ENCODE peak calls at places on chromosome 17, in five cellular contexts. R, P, B, N and T are unnamed samples.

GRCh38 chr17:81031571-81032550 is 3.1 kb upstream of the BAIAP2 start:
- DNase-seq in R (no peak), N (no peak), P (no peak), B (no peak), T (no peak)

GRCh38 chr17:13508916-13509315 is 92.8 kb downstream of the HS3ST3A1 start:
- DNase-seq in N (no peak), P (no peak), B (no peak), R (peak), T (peak)

GRCh38 chr17:5545051-5545987 is 39.0 kb downstream of the NLRP1 start:
- DNase-seq in R (no peak), N (no peak), P (no peak), B (no peak), T (no peak)

GRCh38 chr17:41547921-41548843 is 20.1 kb upstream of the KRT19 start:
- DNase-seq in B (peak), P (peak), N (peak), R (peak), T (peak)

GRCh38 chr17:81067331-81067730 is 32.4 kb downstream of the BAIAP2 start:
- DNase-seq in P (no peak), R (peak), N (no peak), B (no peak), T (peak)

GRCh38 chr17:77125432-77125901 is 15.3 kb upstream of the SEC14L1 start:
- DNase-seq in R (peak), N (no peak), B (no peak), P (no peak), T (peak)

GRCh38 chr17:75627094-75627493 is 6.1 kb upstream of the SMIM5 start:
- DNase-seq in P (no peak), B (no peak), R (no peak), N (no peak), T (no peak)

GRCh38 chr17:74770498-74771318 is 5.4 kb downstream of the NAT9 start:
- DNase-seq in B (peak), R (peak), N (no peak), P (no peak), T (peak)

GRCh38 chr17:29584452-29585079 is 4.9 kb downstream of the GIT1 start:
- DNase-seq in R (no peak), N (no peak), B (no peak), P (no peak), T (no peak)

GRCh38 chr17:15377608-15378007 is 36.2 kb upstream of the TEKT3 start:
- DNase-seq in P (no peak), R (peak), N (no peak), B (peak), T (peak)
- H3K4me3 ChIP-seq in P (no peak), R (no peak), N (no peak), B (no peak), T (no peak)

GRCh38 chr17:43812396-43813265 is 20.3 kb downstream of the MPP3 start:
- DNase-seq in B (no peak), P (no peak), R (no peak), N (no peak), T (no peak)

GRCh38 chr17:43816336-43817320 is 16.3 kb downstream of the MPP3 start:
- DNase-seq in N (no peak), P (no peak), B (no peak), R (no peak), T (no peak)

GRCh38 chr17:43814026-43814425 is 18.9 kb downstream of the MPP3 start:
- DNase-seq in R (no peak), P (no peak), N (no peak), B (no peak), T (no peak)

GRCh38 chr17:43813386-43813785 is 19.6 kb downstream of the MPP3 start:
- DNase-seq in R (no peak), B (no peak), P (no peak), N (no peak), T (no peak)

GRCh38 chr17:43814714-43815113 is 18.2 kb downstream of the MPP3 start:
- DNase-seq in N (no peak), R (peak), B (no peak), P (no peak), T (peak)
- TF ChIP-seq CTCF in N (no peak), R (no peak), B (no peak), P (no peak), T (no peak)

DNA sequence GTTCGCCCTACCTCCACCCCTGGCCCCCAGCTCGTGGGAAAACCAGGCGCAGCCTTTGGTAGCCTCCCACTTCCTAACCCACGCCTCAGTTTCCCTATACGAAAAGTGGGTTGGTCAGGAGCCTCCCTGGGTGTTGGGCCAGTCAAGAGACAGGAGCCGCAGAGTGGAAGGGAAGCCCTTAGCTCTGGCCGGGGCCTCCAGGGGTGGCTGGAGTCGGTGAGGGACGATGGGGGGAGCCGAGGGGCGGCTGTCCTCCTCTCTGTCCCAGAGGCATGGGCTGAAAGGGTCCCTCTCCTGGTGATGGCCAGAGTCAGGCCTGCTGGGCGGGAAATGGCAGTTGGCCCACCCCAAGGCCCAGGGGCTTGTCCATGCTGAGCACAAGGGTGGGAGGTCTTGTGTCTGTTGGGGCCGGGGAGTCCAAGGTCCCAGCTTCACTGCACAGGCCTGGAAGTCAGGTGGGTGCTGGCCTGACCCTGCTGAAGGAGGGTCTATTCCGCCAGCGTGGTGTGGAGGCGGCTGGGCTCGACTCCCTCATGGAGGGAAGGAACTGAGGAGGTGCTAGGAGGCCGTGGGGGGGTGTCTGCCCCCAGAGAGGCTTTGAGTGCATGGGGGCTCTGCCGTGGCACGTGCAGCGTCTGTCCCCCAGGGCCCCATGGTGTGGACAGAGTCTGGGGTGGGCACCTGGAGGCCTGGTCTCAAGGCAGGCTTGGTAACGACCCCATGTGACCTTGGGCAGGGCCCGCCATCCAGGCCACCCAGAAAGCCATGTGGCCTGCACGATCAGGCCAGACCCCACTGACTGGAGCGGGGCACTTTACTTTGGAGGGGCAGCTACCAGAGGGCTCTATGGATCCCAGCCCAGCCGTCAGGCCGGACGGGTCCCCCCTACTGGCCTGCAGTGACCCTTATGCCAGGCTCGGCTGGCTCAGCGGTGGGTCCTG is 1.1 kb downstream of the SLC16A3 start:
- DNase-seq in R (peak), B (no peak), P (no peak), N (no peak), T (no peak)
- H3K4me3 ChIP-seq in R (peak), B (no peak), P (peak), N (no peak), T (peak)

GRCh38 chr17:64054304-64054703 is 33.9 kb upstream of the ICAM2 start:
- DNase-seq in P (no peak), R (no peak), N (no peak), B (no peak), T (no peak)

GRCh38 chr17:64055183-64056142 is 35.0 kb upstream of the ICAM2 start:
- DNase-seq in R (no peak), P (no peak), B (peak), N (no peak), T (no peak)

GRCh38 chr17:64048805-64049204 is 28.4 kb upstream of the ICAM2 start:
- DNase-seq in B (no peak), P (no peak), R (no peak), N (no peak), T (no peak)

GRCh38 chr17:64053101-64053500 is 32.7 kb upstream of the ICAM2 start:
- DNase-seq in R (no peak), B (no peak), P (no peak), N (no peak), T (no peak)

GRCh38 chr17:64051153-64051552 is 30.7 kb upstream of the ICAM2 start:
- DNase-seq in N (no peak), P (no peak), R (no peak), B (no peak), T (no peak)
- TF ChIP-seq CTCF in N (no peak), P (no peak), R (no peak), B (no peak), T (no peak)

DNA sequence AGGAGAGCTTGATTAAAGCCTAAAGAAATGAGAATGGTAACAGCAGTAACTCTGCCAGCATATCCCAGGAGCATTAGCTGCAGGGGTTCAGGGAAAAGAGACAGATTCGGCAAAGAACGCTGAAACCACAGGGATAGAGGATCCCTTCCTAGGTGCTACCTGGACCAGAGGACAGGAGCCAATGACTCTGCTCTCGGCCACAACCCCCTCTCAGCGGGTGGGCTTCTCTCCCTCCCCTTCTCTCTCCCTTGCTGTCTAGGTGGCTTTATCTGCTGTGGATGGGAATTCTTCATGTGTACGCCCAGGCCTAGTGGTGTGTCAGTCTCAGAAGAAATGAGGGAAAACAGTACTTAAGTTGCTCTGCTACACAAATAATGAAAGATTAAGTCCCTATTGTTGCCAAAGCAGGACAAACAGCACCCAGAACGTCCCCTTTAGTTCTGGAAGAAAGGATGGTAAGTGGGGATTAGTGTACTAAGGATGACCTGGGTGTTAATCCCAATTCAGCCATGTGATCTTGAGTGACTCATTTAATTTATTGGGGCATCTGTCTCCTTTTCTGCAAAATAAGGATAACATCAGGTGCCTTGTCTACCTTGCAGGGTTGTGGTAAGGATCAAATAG is 123.3 kb downstream of the CDK5R1 start:
- DNase-seq in R (no peak), B (no peak), N (no peak), P (no peak), T (no peak)
- H3K4me3 ChIP-seq in R (no peak), B (no peak), N (no peak), P (no peak), T (no peak)

GRCh38 chr17:34562387-34562786 is 17.0 kb upstream of the TMEM132E start:
- DNase-seq in B (no peak), R (no peak), P (no peak), N (no peak), T (peak)
- TF ChIP-seq CTCF in B (peak), R (peak), P (no peak), N (no peak), T (peak)

GRCh38 chr17:35763767-35764122 is 3.1 kb downstream of the C17orf50 start:
- DNase-seq in N (no peak), P (no peak), B (no peak), R (no peak), T (no peak)
- H3K4me3 ChIP-seq in N (no peak), P (peak), B (no peak), R (no peak), T (peak)

GRCh38 chr17:40124279-40125141 is 2.7 kb downstream of the MSL1 start:
- DNase-seq in P (no peak), N (no peak), B (no peak), R (peak), T (peak)

GRCh38 chr17:40123811-40124114 is 2.0 kb downstream of the MSL1 start:
- DNase-seq in B (no peak), P (no peak), R (no peak), N (no peak), T (no peak)

GRCh38 chr17:40121886-40122465 is at the start of gene MSL1:
- DNase-seq in R (peak), P (peak), B (peak), N (peak), T (peak)

GRCh38 chr17:40122466-40122943 is 734 bp downstream of the MSL1 start:
- DNase-seq in R (peak), N (no peak), P (peak), B (peak), T (peak)

DNA sequence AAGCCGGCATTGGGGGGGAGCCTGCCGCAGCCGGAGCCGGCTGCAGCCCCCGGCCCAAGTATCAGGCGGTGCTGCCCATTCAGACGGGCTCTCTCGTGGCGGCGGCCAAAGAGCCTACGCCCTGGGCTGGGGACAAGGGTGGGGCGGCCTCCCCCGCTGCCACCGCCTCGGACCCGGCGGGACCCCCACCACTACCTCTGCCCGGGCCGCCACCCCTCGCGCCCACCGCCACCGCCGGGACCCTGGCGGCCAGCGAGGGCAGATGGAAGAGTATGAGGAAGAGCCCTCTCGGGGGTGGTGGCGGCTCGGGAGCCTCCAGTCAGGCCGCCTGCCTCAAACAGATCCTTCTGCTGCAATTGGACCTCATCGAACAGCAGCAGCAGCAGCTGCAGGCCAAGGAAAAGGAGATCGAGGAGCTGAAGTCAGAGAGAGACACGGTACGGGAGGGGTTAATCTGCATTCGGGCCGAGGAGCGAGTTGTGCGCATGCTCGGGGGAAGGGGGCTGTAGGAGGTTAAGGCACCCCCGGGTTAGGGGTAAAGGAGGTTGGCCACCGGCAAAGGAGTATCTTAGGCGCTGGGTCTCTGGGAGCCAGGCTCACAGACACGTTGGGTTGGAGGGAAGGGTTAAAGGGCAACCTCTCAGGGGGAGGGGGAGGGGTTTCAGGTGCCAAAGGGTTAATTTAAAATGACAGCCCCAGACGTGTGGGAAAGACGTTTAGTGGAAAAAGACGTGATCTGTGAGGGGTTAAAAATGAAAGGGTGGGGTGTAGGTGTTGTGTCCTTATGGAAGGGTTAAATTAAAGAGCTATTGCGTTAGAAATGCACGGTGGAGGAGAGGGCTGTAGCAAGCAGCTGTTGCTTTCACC is 1.4 kb downstream of the MSL1 start:
- DNase-seq in N (no peak), R (peak), B (peak), P (peak), T (peak)
- TF ChIP-seq CTCF in N (no peak), R (no peak), B (no peak), P (no peak), T (no peak)

GRCh38 chr17:55172612-55173011 is 92.1 kb upstream of the HLF start:
- DNase-seq in R (no peak), B (no peak), P (no peak), N (no peak), T (no peak)

GRCh38 chr17:55175788-55176425 is 88.9 kb upstream of the HLF start:
- DNase-seq in P (no peak), N (no peak), B (no peak), R (no peak), T (no peak)

GRCh38 chr17:55171634-55172328 is 93.0 kb upstream of the HLF start:
- DNase-seq in N (no peak), P (no peak), B (no peak), R (no peak), T (no peak)

GRCh38 chr17:55177159-55177913 is 87.4 kb upstream of the HLF start:
- DNase-seq in N (no peak), B (no peak), P (no peak), R (no peak), T (peak)

DNA sequence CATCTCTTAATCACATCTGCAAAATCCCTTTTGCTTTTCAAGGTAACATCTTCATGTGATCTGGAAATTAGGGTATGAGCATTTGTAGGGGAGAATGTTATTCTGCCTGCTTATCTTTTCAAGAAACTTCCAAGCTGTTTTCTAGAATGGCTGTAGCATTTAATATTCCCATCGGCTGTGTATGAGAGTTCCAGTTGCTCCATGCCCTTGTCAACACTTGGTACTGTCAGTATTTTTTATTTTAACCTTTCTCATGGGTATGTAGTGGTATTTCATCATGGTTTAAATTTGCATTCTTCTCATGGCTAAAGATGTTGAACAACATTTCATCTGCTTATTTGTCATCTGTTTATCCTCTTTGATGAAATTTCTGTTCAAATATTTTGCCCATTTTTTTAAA is 90.6 kb upstream of the HLF start:
- DNase-seq in P (no peak), B (no peak), R (no peak), N (no peak), T (no peak)
- H3K4me3 ChIP-seq in P (no peak), B (no peak), R (no peak), N (no peak), T (no peak)

GRCh38 chr17:32940706-32941390 is 12.9 kb downstream of the TMEM98 start:
- DNase-seq in N (no peak), P (no peak), B (no peak), R (no peak), T (no peak)

GRCh38 chr17:32943206-32943605 is 15.3 kb downstream of the TMEM98 start:
- DNase-seq in N (no peak), R (no peak), P (no peak), B (peak), T (no peak)

GRCh38 chr17:32943647-32944191 is 15.8 kb downstream of the TMEM98 start:
- DNase-seq in R (peak), N (peak), P (no peak), B (peak), T (peak)

GRCh38 chr17:32944248-32945020 is 16.5 kb downstream of the TMEM98 start:
- DNase-seq in R (no peak), P (no peak), N (no peak), B (no peak), T (no peak)

GRCh38 chr17:32941419-32942032 is 13.6 kb downstream of the TMEM98 start:
- DNase-seq in R (no peak), B (no peak), N (no peak), P (no peak), T (no peak)
- TF ChIP-seq CTCF in R (peak), B (peak), N (no peak), P (no peak), T (peak)